ENCODE peak calls at places on chromosomes 7 and 10, in nine cellular contexts. S is NCI-H2081; Q is activated CD4-positive, alpha-beta T cell treated with anti-CD3 and anti-CD28 coated beads, Interleukin-2, amount 50 U/mL, for 1 hour; K is central memory CD8-positive, alpha-beta T cell; P is AG20443; I is HTR-8/SVneo; R is ACHN; B is A549; F is T-helper 17 cell. E is an unnamed sample.

GRCh38 chr10:52437205-52437646 is 123.1 kb downstream of the DKK1 start:
- DNase-seq in I (no peak), F (no peak), Q (no peak), S (no peak), K (no peak), R (no peak), P (no peak), B (no peak), E (no peak)

GRCh38 chr10:114304566-114305421 is 65.7 kb downstream of the VWA2 start:
- DNase-seq in Q (peak; percentile 56), S (peak; percentile 47), F (peak; percentile 30), B (peak; percentile 37), K (peak; percentile 34), P (peak; percentile 56), R (peak; percentile 55), I (peak; percentile 13), E (peak; percentile 66)

GRCh38 chr10:102115775-102116174 is 4.4 kb downstream of the LDB1 start:
- DNase-seq in S (no peak), K (no peak), I (no peak), B (no peak), P (no peak), Q (no peak), F (no peak), R (no peak), E (no peak)

GRCh38 chr10:48459270-48460147 is 145.4 kb downstream of the ARHGAP22 start:
- DNase-seq in Q (no peak), I (no peak), B (no peak), S (no peak), K (no peak), R (no peak), F (no peak), P (no peak), E (peak; percentile 58)

GRCh38 chr7:120064565-120064964 is 208.4 kb upstream of the KCND2 start:
- DNase-seq in S (no peak), Q (no peak), I (no peak), R (no peak), K (no peak), B (no peak), F (no peak), P (peak; percentile 11), E (no peak)

GRCh38 chr7:1160665-1161010 is 642 bp upstream of the ZFAND2A start:
- DNase-seq in S (no peak), P (peak; percentile 41), R (peak; percentile 59), I (no peak), K (no peak), B (peak; percentile 62), F (no peak), Q (no peak), E (no peak)

GRCh38 chr7:157337316-157338149 is 729 bp downstream of the DNAJB6 start:
- DNase-seq in Q (peak; percentile 46), B (peak; percentile 35), F (peak; percentile 39), P (peak; percentile 87), I (no peak), S (peak; percentile 9), R (peak; percentile 79), K (peak; percentile 39), E (peak; percentile 83)

GRCh38 chr10:81179805-81180452 is 642.2 kb downstream of the SH2D4B start:
- DNase-seq in P (no peak), S (no peak), Q (no peak), R (peak; percentile 62), B (peak; percentile 36), K (no peak), F (no peak), I (peak; percentile 4), E (no peak)

GRCh38 chr7:119982884-119983283 is 290.1 kb upstream of the KCND2 start:
- DNase-seq in Q (no peak), I (no peak), K (no peak), F (no peak), B (no peak), R (no peak), P (peak; percentile 1), S (no peak), E (no peak)

GRCh38 chr10:6920072-6921019 is 340.3 kb upstream of the PRKCQ start:
- DNase-seq in B (peak; percentile 68), P (peak; percentile 43), S (peak; percentile 76), K (peak; percentile 64), R (peak; percentile 24), Q (peak; percentile 73), I (peak; percentile 60), F (peak; percentile 64), E (peak; percentile 88)

GRCh38 chr7:146659732-146660131 is 543.1 kb downstream of the CNTNAP2 start:
- DNase-seq in S (peak; percentile 32), Q (no peak), P (no peak), R (no peak), B (no peak), K (no peak), F (no peak), I (no peak), E (no peak)

GRCh38 chr7:22569586-22570321 is 69.8 kb upstream of the STEAP1B start:
- DNase-seq in B (no peak), K (no peak), R (no peak), I (no peak), S (no peak), F (no peak), P (no peak), Q (no peak), E (no peak)

GRCh38 chr7:121931149-121931922 is 58.4 kb downstream of the PTPRZ1 start:
- DNase-seq in B (no peak), I (no peak), Q (no peak), S (no peak), P (no peak), F (no peak), K (no peak), R (no peak), E (no peak)

GRCh38 chr7:46654546-46655443 is 733.7 kb upstream of the IGFBP3 start:
- DNase-seq in F (no peak), R (peak; percentile 18), K (no peak), B (peak; percentile 27), P (no peak), I (no peak), Q (no peak), S (no peak), E (no peak)

GRCh38 chr10:114821915-114822770 is 563 bp downstream of the FHIP2A start:
- DNase-seq in K (peak; percentile 31), P (peak; percentile 46), I (no peak), R (peak; percentile 51), S (peak; percentile 50), Q (peak; percentile 12), F (peak; percentile 8), B (peak; percentile 46), E (peak; percentile 64)